ENCODE peak calls at places on chromosomes 12 and 14, in five cellular contexts. S, Q, E, T and I are unnamed samples.

GRCh38 chr12:87120440-87120839 is 864.2 kb upstream of the MGAT4C start:
- DNase-seq in S (no peak), Q (peak), E (peak), T (no peak), I (no peak)

GRCh38 chr14:55936691-55937090 is 181.5 kb upstream of the PELI2 start:
- DNase-seq in S (no peak), Q (no peak), E (no peak), T (no peak), I (no peak)

GRCh38 chr12:92961949-92962348 is 32.9 kb upstream of the EEA1 start:
- DNase-seq in S (no peak), Q (no peak), E (peak), T (no peak), I (no peak)

GRCh38 chr12:63668028-63668799 is at the start of gene DPY19L2:
- DNase-seq in S (peak), Q (peak), E (peak), T (peak), I (peak)

GRCh38 chr12:89949457-89950195 is 241.0 kb upstream of the ATP2B1 start:
- DNase-seq in S (peak), Q (peak), E (peak), T (no peak), I (peak)

GRCh38 chr12:117685115-117685926 is 283.5 kb downstream of the KSR2 start:
- DNase-seq in S (peak), Q (no peak), E (no peak), T (no peak), I (peak)

GRCh38 chr12:19572920-19573558 is 133.7 kb downstream of the AEBP2 start:
- DNase-seq in S (peak), Q (peak), E (peak), T (no peak), I (no peak)

GRCh38 chr12:51914034-51914923 is 7.0 kb downstream of the ACVRL1 start:
- DNase-seq in S (no peak), Q (no peak), E (no peak), T (no peak), I (no peak)

GRCh38 chr14:102804858-102805257 is 27.6 kb downstream of the TRAF3 start:
- DNase-seq in S (no peak), Q (no peak), E (no peak), T (no peak), I (no peak)

GRCh38 chr12:113097716-113098427 is 37.7 kb downstream of the RASAL1 start:
- DNase-seq in S (no peak), Q (peak), E (no peak), T (no peak), I (no peak)

GRCh38 chr14:98633380-98633779 is 638.6 kb downstream of the BCL11B start:
- DNase-seq in S (no peak), Q (no peak), E (no peak), T (peak), I (no peak)

GRCh38 chr12:113214938-113215400 is 6.3 kb upstream of the TPCN1 start:
- DNase-seq in S (no peak), Q (peak), E (peak), T (peak), I (peak)

GRCh38 chr12:82474798-82475184 is 116.5 kb downstream of the METTL25 start:
- DNase-seq in S (no peak), Q (peak), E (peak), T (no peak), I (no peak)
- TF ChIP-seq CTCF in S (no peak), Q (no peak), E (no peak), T (no peak), I (no peak)

DNA sequence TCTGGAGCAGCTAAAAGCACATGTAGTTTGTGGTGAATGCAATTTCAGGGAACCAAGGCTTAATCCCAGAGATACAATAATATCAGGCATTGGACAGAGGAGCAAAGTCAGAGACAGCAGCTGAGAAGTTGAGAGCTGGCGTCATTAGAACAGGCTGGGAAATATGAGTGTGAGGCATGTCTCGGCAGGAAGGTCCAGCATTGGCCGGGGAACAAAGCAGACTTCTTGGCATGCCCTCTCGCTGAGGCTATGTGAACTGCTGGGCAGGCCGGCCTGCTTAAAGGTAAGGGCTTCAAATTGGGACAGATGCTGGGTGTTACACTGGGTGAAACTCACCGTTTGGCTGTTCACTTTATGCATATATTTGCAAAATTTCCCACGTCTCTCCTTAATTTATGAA is 125.4 kb downstream of the CAND1 start:
- DNase-seq in S (no peak), Q (peak), E (peak), T (no peak), I (peak)
- TF ChIP-seq CTCF in S (no peak), Q (peak), E (peak), T (no peak), I (peak)

DNA sequence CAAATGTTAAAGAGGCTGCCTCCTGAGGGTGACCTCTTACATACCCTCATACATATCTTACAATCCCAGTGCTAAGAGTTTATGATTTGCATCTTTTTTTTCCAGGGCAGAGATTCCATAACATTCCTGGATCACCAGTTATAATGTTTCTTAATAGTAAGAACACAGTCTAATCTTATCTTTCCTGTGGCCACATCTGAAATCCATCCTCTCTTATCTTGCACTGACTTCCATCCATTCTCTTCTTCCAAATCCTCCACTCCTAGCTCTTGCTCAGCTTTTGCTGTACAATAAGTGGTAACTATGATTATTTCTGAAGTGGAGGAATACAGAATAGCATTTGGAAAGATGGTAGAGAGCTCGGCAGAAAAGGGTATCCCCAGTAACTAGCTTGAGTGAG is 6.3 kb downstream of the CALCOCO1 start:
- DNase-seq in S (no peak), Q (peak), E (no peak), T (no peak), I (no peak)
- TF ChIP-seq CTCF in S (no peak), Q (no peak), E (no peak), T (no peak), I (no peak)

DNA sequence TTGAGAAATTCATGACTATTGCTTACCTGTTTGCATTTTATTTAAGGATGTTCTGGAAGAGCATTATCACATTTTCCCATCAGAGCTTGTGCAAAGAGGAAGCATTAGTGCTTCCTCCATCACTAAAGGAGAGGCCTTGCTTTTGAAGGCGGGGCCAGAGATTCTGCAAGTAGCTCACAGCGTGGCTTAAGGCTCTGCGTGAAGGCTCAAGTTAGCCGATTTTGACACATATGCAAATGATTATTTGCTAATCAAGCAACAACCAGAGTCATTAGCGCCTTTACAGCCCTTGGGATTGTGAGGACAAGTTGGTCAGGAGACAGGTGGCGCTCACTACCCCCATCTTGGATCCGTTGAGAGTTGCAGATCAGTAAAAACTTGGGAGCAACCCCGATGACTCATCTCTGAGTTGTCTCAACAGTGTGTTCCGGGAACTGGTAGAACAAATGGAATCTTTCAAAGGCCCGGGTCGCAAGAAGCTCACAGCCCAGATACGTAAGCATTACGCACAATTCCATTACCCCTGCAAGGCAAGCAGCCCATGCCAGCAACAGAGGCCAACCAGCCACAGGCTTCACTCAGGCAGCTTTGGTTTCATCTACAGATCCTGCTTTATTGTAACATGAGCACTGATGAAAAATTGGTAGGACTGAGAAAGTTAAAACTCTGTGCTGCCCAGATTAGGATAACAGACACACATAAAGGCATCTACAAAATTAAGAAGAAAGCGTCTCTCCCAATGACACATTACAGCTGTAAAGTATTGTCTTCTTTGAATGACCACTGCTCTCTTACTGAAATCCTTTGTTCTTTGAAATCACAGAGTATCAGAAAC is 34.9 kb upstream of the SPTSSA start:
- DNase-seq in S (peak), Q (peak), E (peak), T (peak), I (peak)
- TF ChIP-seq CTCF in S (no peak), Q (peak), E (peak), T (no peak), I (peak)

GRCh38 chr14:94748667-94749347 is 21.1 kb downstream of the GSC start:
- DNase-seq in S (no peak), Q (no peak), E (no peak), T (no peak), I (no peak)
- TF ChIP-seq CTCF in S (peak), Q (peak), E (no peak), T (no peak), I (peak)

DNA sequence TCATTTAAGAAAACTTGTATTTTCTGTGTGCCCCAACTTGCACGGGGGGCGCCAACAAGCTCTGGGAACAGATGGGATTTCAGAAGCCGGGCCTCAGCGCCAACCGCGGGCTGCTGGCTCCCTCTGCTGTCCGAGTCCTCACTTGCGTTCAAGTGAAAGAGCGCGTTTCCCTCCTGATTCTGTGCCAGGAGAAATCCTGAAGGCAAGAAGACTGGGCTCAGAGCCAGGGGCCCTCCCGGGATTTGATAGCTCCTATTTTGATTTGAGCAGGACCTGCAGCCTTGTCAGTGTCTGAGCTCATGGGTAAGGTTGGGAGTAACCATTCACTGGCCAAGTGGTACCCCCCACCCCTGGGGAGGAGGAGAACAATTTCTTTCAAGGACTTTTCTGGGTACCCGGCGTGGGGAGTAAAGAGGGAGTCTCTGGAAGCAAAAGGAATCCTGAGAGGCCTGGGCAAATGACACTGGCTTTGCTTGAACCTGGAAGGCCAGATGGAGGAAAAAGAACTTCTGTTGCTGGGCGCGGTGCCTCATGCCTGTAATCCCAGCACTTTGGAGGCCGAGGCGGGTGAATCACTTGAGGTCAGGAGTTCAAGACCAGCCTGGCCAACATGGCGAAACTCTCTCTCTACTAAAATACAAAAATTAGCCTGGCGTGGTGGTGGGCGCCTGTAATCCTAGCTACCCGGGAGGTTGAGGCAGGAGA is 179.0 kb upstream of the RGS6 start:
- DNase-seq in S (peak), Q (peak), E (peak), T (peak), I (peak)
- TF ChIP-seq CTCF in S (peak), Q (peak), E (peak), T (peak), I (peak)

GRCh38 chr12:71063087-71063486 is 94.7 kb downstream of the TSPAN8 start:
- DNase-seq in S (no peak), Q (no peak), E (no peak), T (no peak), I (no peak)

GRCh38 chr12:71057330-71057729 is 100.5 kb downstream of the TSPAN8 start:
- DNase-seq in S (no peak), Q (no peak), E (no peak), T (no peak), I (no peak)

GRCh38 chr12:71061451-71061850 is 96.3 kb downstream of the TSPAN8 start:
- DNase-seq in S (no peak), Q (no peak), E (no peak), T (no peak), I (no peak)

GRCh38 chr12:71054551-71054950 is 103.2 kb downstream of the TSPAN8 start:
- DNase-seq in S (no peak), Q (no peak), E (no peak), T (no peak), I (no peak)

GRCh38 chr12:71060426-71060825 is 97.4 kb downstream of the TSPAN8 start:
- DNase-seq in S (no peak), Q (no peak), E (no peak), T (no peak), I (no peak)
- TF ChIP-seq CTCF in S (no peak), Q (no peak), E (no peak), T (no peak), I (no peak)